ENCODE peak calls at places on chromosomes 6 and 20, in ten cellular contexts. F is midbrain; H is H7; T is left cardiac atrium; J is activated effector memory CD4-positive, alpha-beta T cell treated with anti-CD3 and anti-CD28 coated beads, Interleukin-2, amount 50 U/mL, for 16 hours; R is CD8-positive, alpha-beta memory T cell; E is SK-N-DZ; I is NCI-H1092 treated with DMSO at 0.1 percent for 48 hours; G is activated T-cell treated with anti-CD3 and anti-CD28 coated beads, Interleukin-2, amount 50 U/mL, for 72 hours; Q is activated naive CD4-positive, alpha-beta T cell. V is an unnamed sample.

GRCh38 chr20:11917663-11918062 is at the start of gene BTBD3:
- DNase-seq in F (peak; percentile 78), H (peak; percentile 12), T (peak; percentile 51), J (no peak), R (no peak), E (peak; percentile 21), I (peak; percentile 87), G (no peak), Q (no peak), V (peak; percentile 56)

GRCh38 chr6:119915971-119916370 is 566.4 kb upstream of the MAN1A1 start:
- DNase-seq in F (no peak), H (no peak), T (no peak), J (no peak), R (no peak), E (no peak), I (no peak), G (no peak), Q (no peak), V (no peak)

GRCh38 chr20:17500826-17501225 is 30.4 kb downstream of the BFSP1 start:
- DNase-seq in F (no peak), H (no peak), T (no peak), J (peak; percentile 46), R (no peak), E (no peak), I (no peak), G (no peak), Q (no peak), V (no peak)

GRCh38 chr6:169499728-169500265 is 202.0 kb downstream of the WDR27 start:
- DNase-seq in F (no peak), H (no peak), T (peak; percentile 60), J (no peak), R (no peak), E (no peak), I (no peak), G (no peak), Q (no peak), V (no peak)

GRCh38 chr6:6889601-6890000 is 218.2 kb upstream of the RREB1 start:
- DNase-seq in F (no peak), H (no peak), T (no peak), J (no peak), R (no peak), E (no peak), I (no peak), G (no peak), Q (no peak), V (no peak)

GRCh38 chr6:1856381-1856780 is 246.7 kb downstream of the FOXC1 start:
- DNase-seq in F (no peak), H (no peak), T (peak; percentile 27), J (no peak), R (no peak), E (peak; percentile 56), I (peak; percentile 59), G (no peak), Q (no peak), V (peak; percentile 81)

GRCh38 chr20:25025091-25025861 is 32.7 kb downstream of the ACSS1 start:
- DNase-seq in F (no peak), H (no peak), T (peak; percentile 16), J (peak; percentile 25), R (no peak), E (no peak), I (no peak), G (no peak), Q (no peak), V (no peak)

GRCh38 chr20:12414446-12415274 is 497.0 kb downstream of the BTBD3 start:
- DNase-seq in F (peak; percentile 17), H (no peak), T (no peak), J (no peak), R (no peak), E (peak; percentile 74), I (no peak), G (no peak), Q (no peak), V (no peak)

GRCh38 chr6:12289655-12290489 is at the start of gene EDN1:
- DNase-seq in F (peak; percentile 60), H (peak; percentile 80), T (peak; percentile 83), J (peak; percentile 81), R (no peak), E (peak; percentile 39), I (no peak), G (peak; percentile 73), Q (peak; percentile 20), V (peak; percentile 83)

GRCh38 chr20:57309544-57310115 is 20.0 kb upstream of the SPO11 start:
- DNase-seq in F (peak; percentile 58), H (no peak), T (no peak), J (peak; percentile 30), R (no peak), E (no peak), I (no peak), G (no peak), Q (no peak), V (no peak)

GRCh38 chr6:108755257-108756240 is 92.7 kb upstream of the ARMC2 start:
- DNase-seq in F (no peak), H (no peak), T (no peak), J (no peak), R (no peak), E (no peak), I (no peak), G (no peak), Q (no peak), V (peak; percentile 16)

GRCh38 chr6:166584046-166584679 is 2.3 kb downstream of the RAMACL start:
- DNase-seq in F (no peak), H (no peak), T (no peak), J (no peak), R (no peak), E (no peak), I (no peak), G (no peak), Q (no peak), V (no peak)

GRCh38 chr6:2414885-2415523 is 169.6 kb upstream of the GMDS start:
- DNase-seq in F (no peak), H (no peak), T (no peak), J (no peak), R (no peak), E (no peak), I (no peak), G (no peak), Q (no peak), V (no peak)